ENCODE peak calls at places on chromosomes 7 and 10, in five cellular contexts. One of them, this sample, is unnamed.

GRCh38 chr10:3761111-3761686 is 23.8 kb downstream of the KLF6 start:
- DNase-seq in colonic mucosa: peak
- DNase-seq in Panc1: no peak
- DNase-seq in mammary epithelial cell: peak
- DNase-seq in cardiac muscle cell: no peak
- DNase-seq in this sample: no peak

GRCh38 chr10:131093346-131093745 is 218.2 kb downstream of the TCERG1L start:
- DNase-seq in colonic mucosa: no peak
- DNase-seq in Panc1: no peak
- DNase-seq in mammary epithelial cell: no peak
- DNase-seq in cardiac muscle cell: no peak
- DNase-seq in this sample: no peak

GRCh38 chr7:102215706-102216105 is 71.0 kb upstream of the SH2B2 start:
- DNase-seq in colonic mucosa: no peak
- DNase-seq in Panc1: no peak
- DNase-seq in mammary epithelial cell: no peak
- DNase-seq in cardiac muscle cell: no peak
- DNase-seq in this sample: no peak

GRCh38 chr10:132383751-132384181 is 13.2 kb upstream of the PWWP2B start:
- DNase-seq in colonic mucosa: no peak
- DNase-seq in Panc1: no peak
- DNase-seq in mammary epithelial cell: no peak
- DNase-seq in cardiac muscle cell: no peak
- DNase-seq in this sample: no peak

GRCh38 chr10:102342958-102343357 is 52.5 kb upstream of the NFKB2 start:
- DNase-seq in colonic mucosa: no peak
- DNase-seq in Panc1: no peak
- DNase-seq in mammary epithelial cell: peak
- DNase-seq in cardiac muscle cell: peak
- DNase-seq in this sample: no peak

GRCh38 chr10:33263453-33263852 is 71.0 kb downstream of the NRP1 start:
- DNase-seq in colonic mucosa: no peak
- DNase-seq in Panc1: no peak
- DNase-seq in mammary epithelial cell: peak
- DNase-seq in cardiac muscle cell: peak
- DNase-seq in this sample: no peak

GRCh38 chr10:123847686-123848432 is 43.7 kb downstream of the CPXM2 start:
- DNase-seq in colonic mucosa: no peak
- DNase-seq in Panc1: no peak
- DNase-seq in mammary epithelial cell: peak
- DNase-seq in cardiac muscle cell: peak
- DNase-seq in this sample: no peak

GRCh38 chr7:123871998-123872867 is 27.3 kb downstream of the HYAL4 start:
- DNase-seq in colonic mucosa: peak
- DNase-seq in Panc1: peak
- DNase-seq in mammary epithelial cell: peak
- DNase-seq in cardiac muscle cell: peak
- DNase-seq in this sample: peak

GRCh38 chr7:47576031-47576908 is 5.6 kb downstream of the TNS3 start:
- DNase-seq in colonic mucosa: peak
- DNase-seq in Panc1: no peak
- DNase-seq in mammary epithelial cell: peak
- DNase-seq in cardiac muscle cell: peak
- DNase-seq in this sample: no peak

GRCh38 chr7:496528-497295 is 22.9 kb downstream of the PDGFA start:
- DNase-seq in colonic mucosa: no peak
- DNase-seq in Panc1: no peak
- DNase-seq in mammary epithelial cell: peak
- DNase-seq in cardiac muscle cell: no peak
- DNase-seq in this sample: peak

This sample was measured in GM23338.